ENCODE peak calls at places on chromosomes 3 and 15, in five cellular contexts. One of them, this sample, is unnamed.
A peak's percentile ranks its signal among the peaks of the same experiment; 100 is the strongest.

GRCh38 chr15:87967951-87968350 is 288.6 kb downstream of the NTRK3 start:
- DNase-seq in hippocampal formation: no peak
- DNase-seq in HepG2: no peak
- DNase-seq in small intestine: no peak
- DNase-seq in Calu3: no peak
- DNase-seq in this sample: no peak

GRCh38 chr3:170356596-170357175 is 829 bp upstream of the SKIL start:
- DNase-seq in HepG2: peak; percentile 83
- DNase-seq in small intestine: peak; percentile 83
- DNase-seq in hippocampal formation: peak; percentile 71
- DNase-seq in Calu3: peak; percentile 96
- DNase-seq in this sample: no peak

GRCh38 chr3:10437272-10437994 is 68.0 kb downstream of the ATP2B2 start:
- DNase-seq in hippocampal formation: no peak
- DNase-seq in HepG2: no peak
- DNase-seq in Calu3: no peak
- DNase-seq in small intestine: peak; percentile 2
- DNase-seq in this sample: no peak

GRCh38 chr15:83971967-83972366 is 263.6 kb upstream of the GOLGA6L4 start:
- DNase-seq in small intestine: no peak
- DNase-seq in HepG2: no peak
- DNase-seq in Calu3: no peak
- DNase-seq in hippocampal formation: no peak
- DNase-seq in this sample: no peak

GRCh38 chr15:72818632-72819031 is 35.1 kb upstream of the ADPGK start:
- DNase-seq in hippocampal formation: no peak
- DNase-seq in HepG2: no peak
- DNase-seq in Calu3: no peak
- DNase-seq in small intestine: no peak
- DNase-seq in this sample: no peak

GRCh38 chr15:77748078-77749064 is 115.7 kb upstream of the LINGO1 start:
- DNase-seq in Calu3: no peak
- DNase-seq in small intestine: no peak
- DNase-seq in hippocampal formation: no peak
- DNase-seq in HepG2: peak; percentile 6
- DNase-seq in this sample: no peak

GRCh38 chr15:65834603-65835282 is 34.5 kb upstream of the RAB11A start:
- DNase-seq in Calu3: no peak
- DNase-seq in HepG2: no peak
- DNase-seq in small intestine: no peak
- DNase-seq in hippocampal formation: no peak
- DNase-seq in this sample: no peak

GRCh38 chr3:58559586-58559985 is 17.6 kb downstream of the FAM107A start:
- DNase-seq in hippocampal formation: no peak
- DNase-seq in Calu3: no peak
- DNase-seq in small intestine: no peak
- DNase-seq in HepG2: no peak
- DNase-seq in this sample: no peak

GRCh38 chr3:195255176-195255500 is 15.8 kb downstream of the XXYLT1 start:
- DNase-seq in HepG2: no peak
- DNase-seq in small intestine: no peak
- DNase-seq in Calu3: no peak
- DNase-seq in hippocampal formation: no peak
- DNase-seq in this sample: no peak

GRCh38 chr15:51720201-51720995 is 17.1 kb downstream of the LYSMD2 start:
- DNase-seq in HepG2: no peak
- DNase-seq in hippocampal formation: no peak
- DNase-seq in small intestine: peak; percentile 79
- DNase-seq in Calu3: no peak
- DNase-seq in this sample: no peak

GRCh38 chr3:136938334-136938733 is 19.4 kb upstream of the IL20RB start:
- DNase-seq in small intestine: no peak
- DNase-seq in hippocampal formation: no peak
- DNase-seq in Calu3: no peak
- DNase-seq in HepG2: no peak
- DNase-seq in this sample: no peak

GRCh38 chr15:52037889-52038505 is 19.0 kb downstream of the MAPK6 start:
- DNase-seq in small intestine: no peak
- DNase-seq in hippocampal formation: no peak
- DNase-seq in Calu3: no peak
- DNase-seq in HepG2: no peak
- DNase-seq in this sample: no peak

GRCh38 chr3:55367396-55367795 is 119.7 kb downstream of the WNT5A start:
- DNase-seq in small intestine: no peak
- DNase-seq in HepG2: no peak
- DNase-seq in Calu3: no peak
- DNase-seq in hippocampal formation: no peak
- DNase-seq in this sample: no peak

GRCh38 chr3:175149675-175150074 is 290.5 kb downstream of the NAALADL2 start:
- DNase-seq in HepG2: peak; percentile 1
- DNase-seq in small intestine: peak; percentile 68
- DNase-seq in hippocampal formation: no peak
- DNase-seq in Calu3: peak; percentile 92
- DNase-seq in this sample: peak; percentile 44

GRCh38 chr3:127419140-127419539 is 131.3 kb upstream of the PRR20G start:
- DNase-seq in HepG2: no peak
- DNase-seq in small intestine: no peak
- DNase-seq in hippocampal formation: no peak
- DNase-seq in Calu3: no peak
- DNase-seq in this sample: no peak

GRCh38 chr15:40343512-40343911 is 2.8 kb upstream of the CCDC9B start:
- DNase-seq in hippocampal formation: no peak
- DNase-seq in HepG2: peak; percentile 52
- DNase-seq in small intestine: no peak
- DNase-seq in Calu3: no peak
- DNase-seq in this sample: no peak

GRCh38 chr3:8970971-8971589 is 7.8 kb upstream of the RAD18 start:
- DNase-seq in small intestine: peak; percentile 75
- DNase-seq in hippocampal formation: peak; percentile 53
- DNase-seq in HepG2: peak; percentile 54
- DNase-seq in Calu3: peak; percentile 69
- DNase-seq in this sample: peak; percentile 19

GRCh38 chr3:140914384-140914945 is 27.2 kb upstream of the SLC25A36 start:
- DNase-seq in HepG2: no peak
- DNase-seq in Calu3: no peak
- DNase-seq in hippocampal formation: no peak
- DNase-seq in small intestine: no peak
- DNase-seq in this sample: no peak

GRCh38 chr3:155596614-155597013 is 148.3 kb downstream of the PLCH1 start:
- DNase-seq in small intestine: no peak
- DNase-seq in Calu3: no peak
- DNase-seq in hippocampal formation: no peak
- DNase-seq in HepG2: no peak
- DNase-seq in this sample: no peak

GRCh38 chr3:14770591-14770990 is 48.2 kb upstream of the FGD5 start:
- DNase-seq in Calu3: no peak
- DNase-seq in small intestine: no peak
- DNase-seq in HepG2: no peak
- DNase-seq in hippocampal formation: no peak
- DNase-seq in this sample: no peak

GRCh38 chr3:184641430-184641829 is 70.4 kb downstream of the MAGEF1 start:
- DNase-seq in HepG2: no peak
- DNase-seq in Calu3: no peak
- DNase-seq in hippocampal formation: no peak
- DNase-seq in small intestine: no peak
- DNase-seq in this sample: no peak

GRCh38 chr3:157176108-157176507 is 16.2 kb upstream of the CCNL1 start:
- DNase-seq in small intestine: no peak
- DNase-seq in hippocampal formation: no peak
- DNase-seq in HepG2: no peak
- DNase-seq in Calu3: no peak
- DNase-seq in this sample: no peak

GRCh38 chr3:116276637-116277036 is 168.7 kb downstream of the LSAMP start:
- DNase-seq in HepG2: no peak
- DNase-seq in Calu3: no peak
- DNase-seq in hippocampal formation: no peak
- DNase-seq in small intestine: no peak
- DNase-seq in this sample: peak; percentile 79

GRCh38 chr3:72008226-72008996 is 223.5 kb upstream of the PROK2 start:
- DNase-seq in HepG2: no peak
- DNase-seq in small intestine: no peak
- DNase-seq in hippocampal formation: no peak
- DNase-seq in Calu3: no peak
- DNase-seq in this sample: no peak